ENCODE peak calls at places on chromosomes 5 and 9, in five cellular contexts. E is heart right ventricle, Q is uterus, B is tibial nerve, K is DND-41. D is an unnamed sample.

GRCh38 chr5:174217527-174217926 is 172.0 kb downstream of the NSG2 start:
- DNase-seq in B (no peak), K (no peak), E (no peak), Q (no peak), D (no peak)

GRCh38 chr5:16784088-16784487 is 152.0 kb downstream of the MYO10 start:
- DNase-seq in B (no peak), K (no peak), Q (no peak), E (no peak), D (no peak)

GRCh38 chr5:53425598-53426516 is 54.6 kb upstream of the FST start:
- DNase-seq in E (no peak), K (peak; percentile 50), Q (no peak), B (peak; percentile 28), D (peak; percentile 40)

GRCh38 chr5:154044099-154044498 is 5.3 kb downstream of the MFAP3 start:
- DNase-seq in E (no peak), Q (no peak), B (no peak), K (no peak), D (no peak)

GRCh38 chr9:110933350-110934001 is 104.8 kb downstream of the LPAR1 start:
- DNase-seq in Q (no peak), E (no peak), B (no peak), K (no peak), D (no peak)

GRCh38 chr9:108057421-108058136 is 568.0 kb upstream of the KLF4 start:
- DNase-seq in B (no peak), K (no peak), Q (peak; percentile 59), E (no peak), D (no peak)

GRCh38 chr5:78554595-78554994 is 94.0 kb downstream of the LHFPL2 start:
- DNase-seq in K (no peak), B (no peak), E (no peak), Q (no peak), D (no peak)

GRCh38 chr9:80435591-80435990 is 863.8 kb downstream of the TLE4 start:
- DNase-seq in Q (no peak), B (no peak), K (no peak), E (no peak), D (no peak)

GRCh38 chr9:36346578-36346977 is 53.5 kb downstream of the RNF38 start:
- DNase-seq in Q (no peak), B (no peak), E (no peak), K (no peak), D (no peak)

GRCh38 chr5:154523704-154524103 is 45.7 kb upstream of the HAND1 start:
- DNase-seq in K (no peak), B (no peak), Q (no peak), E (no peak), D (no peak)

GRCh38 chr9:135865531-135865930 is 41.8 kb downstream of the CAMSAP1 start:
- DNase-seq in Q (no peak), E (no peak), K (no peak), B (no peak), D (no peak)

GRCh38 chr9:33620738-33621439 is 96.8 kb downstream of the ANKRD18B start:
- DNase-seq in K (no peak), Q (no peak), B (no peak), E (no peak), D (no peak)

GRCh38 chr5:149656576-149657182 is 73.4 kb upstream of the PPARGC1B start:
- DNase-seq in K (peak; percentile 37), E (peak; percentile 54), Q (no peak), B (no peak), D (peak; percentile 88)

DNA sequence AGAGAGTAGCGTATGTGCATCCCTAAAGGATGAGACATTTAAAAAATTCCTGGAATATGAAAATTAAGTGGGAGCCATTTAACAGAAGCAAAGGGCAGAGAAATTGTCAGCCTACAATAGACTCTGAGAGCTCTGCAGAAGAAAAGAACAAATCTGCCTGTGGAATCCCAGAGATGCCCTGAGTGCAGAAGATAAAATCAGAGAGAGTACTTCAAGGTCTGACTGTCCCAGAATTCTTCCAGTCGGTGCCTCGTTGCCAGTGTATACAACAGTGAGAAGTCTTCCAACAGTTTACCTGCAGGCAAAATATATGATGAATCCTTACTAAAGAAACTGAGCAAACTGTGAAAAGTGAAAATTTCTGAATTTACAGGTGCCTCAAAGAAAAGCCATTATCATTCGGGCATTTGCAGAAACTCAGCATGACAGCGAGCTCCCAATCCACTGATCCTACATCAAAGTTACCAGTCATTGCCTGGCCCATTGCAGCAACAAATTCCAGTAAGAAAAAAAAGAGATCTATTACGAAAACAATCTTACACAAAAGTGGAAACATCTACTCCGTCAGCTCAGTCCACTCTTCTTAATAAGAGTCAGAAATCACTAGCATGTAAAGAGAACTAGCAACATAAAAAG is 92.8 kb upstream of the VCAN start:
- DNase-seq in E (no peak), Q (no peak), K (no peak), B (no peak), D (no peak)
- H3K4me3 ChIP-seq in E (no peak overlapping the region), Q (no peak overlapping the region), K (no peak overlapping the region), B (no peak overlapping the region), D (no peak overlapping the region)

DNA sequence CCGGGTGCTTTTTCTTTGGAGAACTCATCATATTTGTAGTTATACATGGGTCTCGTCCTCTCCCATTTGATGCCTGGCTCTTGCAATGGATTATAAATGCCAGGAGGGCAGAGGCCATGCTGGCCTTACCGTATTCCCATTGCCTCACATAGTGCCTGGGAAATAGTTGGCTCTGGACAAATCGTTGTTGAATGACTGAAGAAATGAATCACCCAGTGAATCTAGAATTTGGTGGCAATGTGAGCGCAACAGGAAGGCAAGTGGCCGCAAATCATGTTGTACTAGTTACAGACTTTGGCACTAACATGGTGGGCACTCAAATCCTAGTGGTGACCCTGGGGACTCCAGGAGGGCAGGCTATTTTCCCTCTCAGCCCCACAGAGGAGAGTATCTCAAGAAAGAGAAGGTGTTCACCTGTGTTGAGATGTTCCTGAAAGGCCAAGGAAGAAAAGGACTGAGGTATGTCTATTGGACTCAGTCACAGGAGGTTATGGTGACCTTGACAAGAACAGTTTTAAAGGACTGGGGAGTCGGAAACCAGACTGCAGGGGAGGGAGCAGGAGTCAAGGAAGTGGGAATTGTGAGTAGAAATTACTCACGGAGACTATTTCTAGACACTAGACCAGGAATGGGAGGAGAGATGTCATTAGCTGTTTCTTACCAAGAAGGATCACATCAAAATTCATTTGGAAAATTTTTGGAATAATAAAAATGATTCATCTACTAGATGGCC is 61.7 kb upstream of the COL15A1 start:
- DNase-seq in B (no peak), E (no peak), Q (no peak), K (no peak), D (no peak)
- H3K4me1 ChIP-seq in B (peaks cover 54% of the 10 kb centered on the region), E (peaks cover 47% of the 10 kb centered on the region), Q (no peaks in the 10 kb centered on the region), K (no peaks in the 10 kb centered on the region), D (no peaks in the 10 kb centered on the region)

GRCh38 chr9:129665814-129666511 is 516 bp downstream of the PRRX2 start:
- DNase-seq in Q (no peak), B (no peak), K (no peak), E (no peak), D (no peak)
- H3K4me3 ChIP-seq in Q (peak overlapping the region; percentile 15), B (peak overlapping the region; percentile 2), K (no peak overlapping the region), E (peak overlapping the region; percentile 38), D (no peak overlapping the region)

GRCh38 chr9:116286287-116286686 is 132.7 kb downstream of the PAPPA start:
- DNase-seq in B (no peak), Q (no peak), K (no peak), E (no peak), D (no peak)
- H3K4me1 ChIP-seq in B (no peaks in the 10 kb centered on the region), Q (no peaks in the 10 kb centered on the region), K (no peaks in the 10 kb centered on the region), E (no peaks in the 10 kb centered on the region), D (no peaks in the 10 kb centered on the region)

GRCh38 chr5:181170237-181170830 is 22.9 kb downstream of the OR2V2 start:
- DNase-seq in Q (no peak), E (no peak), B (no peak), K (no peak), D (no peak)
- H3K4me3 ChIP-seq in Q (no peak overlapping the region), E (no peak overlapping the region), B (no peak overlapping the region), K (no peak overlapping the region), D (no peak overlapping the region)

D was measured in OCI-LY7.